ENCODE peak calls at places on chromosomes 5 and 9, in five cellular contexts. B is left ventricle myocardium inferior; U is CD4-positive, CD25-positive, alpha-beta regulatory T cell; J is pancreas; N is stomach. O is an unnamed sample. For H3K36me3, the result is how much of the 10 kb centered on the place peaks cover.

GRCh38 chr9:89311346-89312153 is 555 bp downstream of the CKS2 start:
- DNase-seq in B (peak), U (no peak), J (peak), N (no peak), O (no peak)

GRCh38 chr5:157520911-157521703 is 54.5 kb downstream of the ADAM19 start:
- DNase-seq in B (peak), U (no peak), J (no peak), N (no peak), O (no peak)

GRCh38 chr9:70954126-70954525 is 167.3 kb downstream of the TRPM3 start:
- DNase-seq in B (no peak), U (no peak), J (no peak), N (no peak), O (no peak)

GRCh38 chr5:175047048-175047447 is 322.7 kb downstream of the MSX2 start:
- DNase-seq in B (no peak), U (no peak), J (no peak), N (no peak), O (no peak)

GRCh38 chr9:78866228-78867132 is 569.6 kb downstream of the PSAT1 start:
- DNase-seq in B (no peak), U (no peak), J (no peak), N (no peak), O (no peak)

GRCh38 chr5:143244000-143244736 is 159.3 kb downstream of the NR3C1 start:
- DNase-seq in B (peak), U (no peak), J (no peak), N (peak), O (peak)

GRCh38 chr5:32710859-32711692 is at the start of gene NPR3:
- DNase-seq in B (peak), U (no peak), J (no peak), N (no peak), O (no peak)

GRCh38 chr5:146788918-146789317 is 89.6 kb downstream of the PPP2R2B start:
- DNase-seq in B (no peak), U (no peak), J (no peak), N (no peak), O (no peak)

GRCh38 chr5:9533577-9534334 is 12.1 kb downstream of the SEMA5A start:
- DNase-seq in B (no peak), U (no peak), J (no peak), N (no peak), O (no peak)

GRCh38 chr5:134530375-134531077 is 5.1 kb downstream of the JADE2 start:
- DNase-seq in B (peak), U (no peak), J (peak), N (peak), O (no peak)

GRCh38 chr5:176658007-176658599 is 10.8 kb downstream of the TSPAN17 start:
- DNase-seq in B (peak), U (peak), J (peak), N (peak), O (peak)

GRCh38 chr9:16154570-16155078 is 601.8 kb downstream of the CCDC171 start:
- DNase-seq in B (peak), U (no peak), J (peak), N (peak), O (peak)

GRCh38 chr5:35851282-35851681 is 5.4 kb upstream of the IL7R start:
- DNase-seq in B (no peak), U (no peak), J (no peak), N (no peak), O (no peak)
- H3K4me3 ChIP-seq in B (no peak), U (peak), J (no peak), N (peak), O (no peak)

GRCh38 chr5:43567967-43568366 is 11.1 kb upstream of the PAIP1 start:
- DNase-seq in B (no peak), U (no peak), J (no peak), N (no peak), O (no peak)
- H3K36me3 ChIP-seq in B (under half), U (under half), J (under half), N (under half), O (under half)

GRCh38 chr9:93087971-93088655 is 7.9 kb upstream of the CARD19 start:
- DNase-seq in B (no peak), U (no peak), J (no peak), N (no peak), O (no peak)
- H3K27ac ChIP-seq in B (no peak), U (no peak), J (no peak), N (no peak), O (no peak)

GRCh38 chr9:91423785-91424402 is at the start of gene NFIL3:
- DNase-seq in B (peak), U (peak), J (peak), N (peak), O (peak)

GRCh38 chr9:91422832-91423711 is 560 bp downstream of the NFIL3 start:
- DNase-seq in B (peak), U (peak), J (peak), N (peak), O (peak)

GRCh38 chr9:91424403-91425176 is 958 bp upstream of the NFIL3 start:
- DNase-seq in B (peak), U (peak), J (peak), N (peak), O (peak)

GRCh38 chr9:91426123-91426745 is 2.6 kb upstream of the NFIL3 start:
- DNase-seq in B (no peak), U (no peak), J (no peak), N (no peak), O (peak)

DNA sequence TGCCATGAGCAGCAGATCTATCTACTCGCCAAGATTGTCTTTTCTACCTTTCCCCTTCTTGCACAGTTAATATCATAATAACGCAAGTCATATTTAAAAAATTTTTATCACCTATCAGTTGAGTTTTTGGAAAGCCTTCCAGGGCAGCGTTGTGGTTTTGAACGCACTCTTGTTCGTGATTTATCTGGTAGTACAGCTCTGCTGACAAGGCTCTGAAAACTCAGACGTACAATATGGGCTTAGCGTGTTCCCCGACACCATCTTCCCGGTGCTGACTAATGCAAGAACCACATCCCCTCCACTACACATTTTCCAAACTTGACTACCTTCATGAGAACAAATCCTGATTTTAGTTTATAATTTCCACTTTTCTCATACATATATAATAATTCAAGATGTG is 1.6 kb upstream of the NFIL3 start:
- DNase-seq in B (no peak), U (no peak), J (no peak), N (no peak), O (no peak)
- H3K4me3 ChIP-seq in B (peak), U (peak), J (peak), N (peak), O (no peak)

O was measured in small intestine.